ENCODE peak calls at places on chromosomes 6 and 20, in four cellular contexts. H is PC-9, E is tibial nerve, O is uterus. I is an unnamed sample. For H3K9me3 and H3K4me1, the result is how much of the 10 kb centered on the place peaks cover.

GRCh38 chr20:52824494-52825216 is 147.5 kb upstream of the TSHZ2 start:
- DNase-seq in H (no peak), E (no peak), O (no peak), I (no peak)

GRCh38 chr20:7496394-7497111 is 443.7 kb downstream of the HAO1 start:
- DNase-seq in H (no peak), E (no peak), O (no peak), I (no peak)

GRCh38 chr6:126040826-126041225 is 54.5 kb downstream of the TRMT11 start:
- DNase-seq in H (peak), E (no peak), O (no peak), I (no peak)

GRCh38 chr6:125310994-125311649 is 9.4 kb upstream of the HDDC2 start:
- DNase-seq in H (peak), E (no peak), O (no peak), I (no peak)

GRCh38 chr6:125952764-125953501 is 3.6 kb upstream of the HINT3 start:
- DNase-seq in H (no peak), E (no peak), O (no peak), I (peak)

GRCh38 chr6:31741815-31742214 is 2.0 kb downstream of the MSH5 start:
- DNase-seq in H (no peak), E (no peak), O (no peak), I (no peak)

GRCh38 chr20:33177866-33178265 is 9.9 kb downstream of the BPIFA2 start:
- DNase-seq in H (no peak), E (no peak), O (no peak), I (no peak)

GRCh38 chr6:32865724-32866443 is 11.9 kb downstream of the PSMB9 start:
- DNase-seq in H (no peak), E (no peak), O (no peak), I (no peak)

GRCh38 chr6:54085047-54085446 is 26.2 kb upstream of the MLIP start:
- DNase-seq in H (no peak), E (no peak), O (no peak), I (no peak)

GRCh38 chr6:83114164-83114563 is 46.7 kb downstream of the DOP1A start:
- DNase-seq in H (no peak), E (no peak), O (no peak), I (no peak)

GRCh38 chr6:151822252-151823111 is 15.0 kb downstream of the ESR1 start:
- DNase-seq in H (no peak), E (no peak), O (no peak), I (no peak)

GRCh38 chr6:6057442-6058053 is 50.8 kb upstream of the NRN1 start:
- DNase-seq in H (no peak), E (no peak), O (no peak), I (no peak)

GRCh38 chr6:34585512-34586045 is 29.4 kb upstream of the SPDEF start:
- DNase-seq in H (no peak), E (no peak), O (no peak), I (no peak)

GRCh38 chr6:2891768-2892170 is 11.3 kb downstream of the SERPINB9 start:
- DNase-seq in H (no peak), E (peak), O (no peak), I (no peak)

GRCh38 chr20:61447950-61448349 is 195.9 kb downstream of the CDH4 start:
- DNase-seq in H (no peak), E (no peak), O (no peak), I (no peak)

GRCh38 chr6:151437401-151437800 is 14.5 kb downstream of the RMND1 start:
- DNase-seq in H (no peak), E (no peak), O (no peak), I (no peak)

GRCh38 chr6:116251568-116252384 is 2.1 kb downstream of the TSPYL4 start:
- DNase-seq in H (no peak), E (no peak), O (no peak), I (no peak)

GRCh38 chr6:84625510-84625909 is 138.9 kb downstream of the TBX18 start:
- DNase-seq in H (no peak), E (no peak), O (no peak), I (no peak)

GRCh38 chr6:20712011-20712410 is 177.8 kb downstream of the CDKAL1 start:
- DNase-seq in H (no peak), E (no peak), O (no peak), I (no peak)

GRCh38 chr6:106116125-106116524 is 30.0 kb downstream of the PRDM1 start:
- DNase-seq in H (peak), E (no peak), O (no peak), I (no peak)

DNA sequence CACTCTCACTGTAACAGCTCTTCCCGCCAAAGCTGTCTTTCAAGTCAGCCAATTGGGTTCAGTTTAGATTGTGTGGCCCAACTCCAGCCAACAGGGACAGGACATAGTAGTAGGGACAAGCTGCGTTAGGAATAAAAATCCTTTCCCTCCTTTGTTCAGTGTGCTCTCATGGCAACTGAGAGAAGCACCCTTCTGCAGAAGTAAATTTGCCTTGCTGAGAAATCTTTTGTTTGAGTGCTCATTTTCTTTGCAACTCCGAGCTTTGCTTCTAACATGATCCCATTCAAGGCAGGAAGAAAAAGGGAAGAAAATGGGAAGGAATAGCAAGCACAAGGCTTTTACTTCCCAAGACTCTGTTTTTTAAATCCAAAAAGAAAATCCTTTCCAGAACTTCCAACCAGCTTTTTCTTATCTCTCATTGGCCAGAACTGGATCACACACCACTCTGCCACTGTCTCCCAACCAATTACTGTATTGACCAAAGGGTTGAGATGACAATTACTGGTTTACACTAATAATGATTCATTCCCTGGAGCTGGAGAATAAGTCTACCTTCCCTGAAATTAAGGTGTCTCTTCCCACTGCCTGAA is 52.7 kb downstream of the STX11 start:
- DNase-seq in H (no peak), E (no peak), O (no peak), I (no peak)
- H3K9me3 ChIP-seq in H (under half), E (under half), O (under half), I (under half)

GRCh38 chr20:2206957-2207769 is 88.6 kb upstream of the TGM3 start:
- DNase-seq in H (peak), E (peak), O (peak), I (peak)
- H3K27ac ChIP-seq in H (no peak), E (no peak), O (no peak), I (no peak)

DNA sequence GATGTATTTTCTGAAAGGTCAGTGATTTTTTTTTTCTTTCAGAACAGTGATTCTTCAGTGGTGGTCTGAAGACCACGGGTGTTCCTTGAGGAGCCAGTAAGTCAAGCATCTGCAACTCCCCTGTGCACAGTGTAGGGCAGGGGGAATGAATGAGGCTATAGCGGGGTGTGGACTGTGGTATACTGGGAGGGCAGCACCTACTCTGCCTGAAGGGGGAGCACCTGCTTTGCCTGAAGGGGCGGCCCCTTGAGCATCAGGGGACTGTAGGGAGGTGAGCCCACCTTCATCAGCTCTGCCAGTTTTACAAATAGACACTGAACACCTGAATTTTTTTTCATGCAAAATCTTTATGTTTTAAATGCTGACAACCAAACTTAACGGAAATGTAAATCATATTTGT is 77.5 kb upstream of the RIPOR2 start:
- DNase-seq in H (no peak), E (no peak), O (no peak), I (no peak)
- H3K4me1 ChIP-seq in H (half or more), E (under half), O (under half), I (under half)

GRCh38 chr6:100823041-100823440 is 58.1 kb downstream of the ASCC3 start:
- DNase-seq in H (no peak), E (no peak), O (no peak), I (no peak)
- H3K9me3 ChIP-seq in H (under half), E (under half), O (under half), I (under half)

DNA sequence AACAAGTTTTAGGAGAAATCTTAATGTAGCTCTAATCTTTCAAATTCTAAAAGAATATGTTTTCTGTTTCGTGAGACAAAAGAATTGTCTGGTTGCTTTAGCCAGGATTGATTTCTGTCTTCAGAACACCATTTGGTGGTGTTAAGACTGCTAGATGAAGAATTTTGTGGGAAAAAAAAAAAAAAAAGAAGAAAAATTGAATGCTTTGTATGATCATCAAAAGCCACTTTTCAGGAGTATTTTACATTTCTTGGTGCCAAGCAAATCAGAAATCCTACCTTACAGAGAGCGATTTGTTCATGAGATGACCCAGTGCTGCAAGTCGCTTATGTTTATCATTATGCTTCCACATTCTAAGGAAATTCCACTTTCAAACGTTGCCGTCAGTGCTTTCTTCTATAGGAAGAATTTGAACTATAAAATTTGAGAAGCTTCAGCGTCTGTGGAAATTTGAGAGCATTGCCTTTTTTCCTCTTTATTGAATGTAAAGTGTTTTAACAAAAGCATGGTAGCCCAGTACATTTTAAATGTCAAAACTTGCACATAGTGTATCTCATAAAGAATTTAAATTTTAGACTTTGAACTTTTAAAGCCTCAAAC is 228.7 kb downstream of the BCKDHB start:
- DNase-seq in H (no peak), E (no peak), O (no peak), I (no peak)
- H3K27ac ChIP-seq in H (no peak), E (peak), O (peak), I (no peak)

DNA sequence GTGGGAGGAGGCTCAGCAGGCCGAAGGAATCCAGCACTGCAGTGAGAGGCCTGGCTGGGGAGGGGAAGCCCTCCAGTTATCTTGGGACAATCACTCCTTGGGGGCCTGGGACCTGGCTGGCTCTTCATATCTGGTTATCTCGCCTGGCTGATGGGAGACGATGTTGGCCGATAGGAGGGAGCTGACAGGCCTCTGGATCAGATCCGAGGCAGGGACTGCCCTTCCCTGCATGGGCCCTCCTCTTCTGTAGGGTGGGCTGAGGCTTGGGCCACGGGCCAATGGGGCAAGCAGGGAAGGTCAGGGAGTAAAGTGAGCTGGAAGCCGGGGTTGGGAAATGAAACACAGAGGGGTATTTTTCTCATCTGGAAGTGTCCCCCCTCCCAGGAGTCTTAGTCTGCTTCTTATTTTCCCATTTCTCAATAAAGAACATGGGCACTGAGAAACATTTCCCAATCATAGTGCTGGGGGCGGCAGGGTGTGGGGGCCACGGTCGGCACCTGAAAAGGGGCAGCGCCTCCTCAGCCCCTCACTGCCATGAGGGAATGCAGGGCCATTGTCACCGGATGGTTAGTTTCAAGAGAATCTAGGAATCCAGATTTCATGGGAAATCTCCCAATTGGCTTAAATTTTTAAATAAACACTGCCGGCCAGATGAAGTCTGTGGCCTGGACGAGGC is 25.3 kb downstream of the MANBAL start:
- DNase-seq in H (no peak), E (peak), O (peak), I (no peak)
- H3K4me1 ChIP-seq in H (under half), E (half or more), O (under half), I (under half)

I was measured in left lung.